ENCODE peak calls at places on chromosome 9, in ten cellular contexts. One of them, this sample, is unnamed.

GRCh38 chr9:91451431-91452270 is 28.0 kb upstream of the NFIL3 start:
- DNase-seq in NB4: no peak
- DNase-seq in AG04450: no peak
- DNase-seq in RWPE1: no peak
- DNase-seq in left ventricle myocardium inferior: no peak
- DNase-seq in MM.1S: no peak
- DNase-seq in hepatocyte: no peak
- DNase-seq in IMR-90: peak
- DNase-seq in mucosa of descending colon: no peak
- DNase-seq in breast epithelium: no peak
- DNase-seq in this sample: no peak

GRCh38 chr9:71628247-71628646 is 140.1 kb downstream of the CEMIP2 start:
- DNase-seq in NB4: peak
- DNase-seq in hepatocyte: no peak
- DNase-seq in breast epithelium: no peak
- DNase-seq in AG04450: no peak
- DNase-seq in RWPE1: no peak
- DNase-seq in MM.1S: peak
- DNase-seq in IMR-90: peak
- DNase-seq in mucosa of descending colon: no peak
- DNase-seq in left ventricle myocardium inferior: no peak
- DNase-seq in this sample: no peak

GRCh38 chr9:124349675-124350484 is 65.4 kb downstream of the PSMB7 start:
- DNase-seq in breast epithelium: no peak
- DNase-seq in left ventricle myocardium inferior: no peak
- DNase-seq in AG04450: no peak
- DNase-seq in mucosa of descending colon: no peak
- DNase-seq in IMR-90: no peak
- DNase-seq in RWPE1: no peak
- DNase-seq in hepatocyte: no peak
- DNase-seq in NB4: no peak
- DNase-seq in MM.1S: no peak
- DNase-seq in this sample: peak

GRCh38 chr9:21434202-21435014 is 5.8 kb upstream of the IFNA1 start:
- DNase-seq in mucosa of descending colon: peak
- DNase-seq in RWPE1: peak
- DNase-seq in IMR-90: peak
- DNase-seq in MM.1S: peak
- DNase-seq in NB4: peak
- DNase-seq in hepatocyte: peak
- DNase-seq in breast epithelium: no peak
- DNase-seq in left ventricle myocardium inferior: no peak
- DNase-seq in AG04450: peak
- DNase-seq in this sample: no peak

GRCh38 chr9:100443781-100444768 is 17.1 kb downstream of the MSANTD3 start:
- DNase-seq in left ventricle myocardium inferior: no peak
- DNase-seq in mucosa of descending colon: no peak
- DNase-seq in breast epithelium: no peak
- DNase-seq in MM.1S: no peak
- DNase-seq in NB4: peak
- DNase-seq in IMR-90: peak
- DNase-seq in RWPE1: no peak
- DNase-seq in AG04450: no peak
- DNase-seq in hepatocyte: no peak
- DNase-seq in this sample: no peak

GRCh38 chr9:136777359-136777758 is 13.0 kb upstream of the LCN15 start:
- DNase-seq in left ventricle myocardium inferior: no peak
- DNase-seq in AG04450: no peak
- DNase-seq in NB4: no peak
- DNase-seq in IMR-90: no peak
- DNase-seq in RWPE1: no peak
- DNase-seq in MM.1S: peak
- DNase-seq in hepatocyte: no peak
- DNase-seq in mucosa of descending colon: peak
- DNase-seq in breast epithelium: no peak
- DNase-seq in this sample: no peak

GRCh38 chr9:129273941-129274709 is 96.1 kb upstream of the IER5L start:
- DNase-seq in MM.1S: no peak
- DNase-seq in AG04450: no peak
- DNase-seq in NB4: peak
- DNase-seq in hepatocyte: no peak
- DNase-seq in RWPE1: no peak
- DNase-seq in left ventricle myocardium inferior: no peak
- DNase-seq in IMR-90: no peak
- DNase-seq in mucosa of descending colon: no peak
- DNase-seq in breast epithelium: no peak
- DNase-seq in this sample: no peak

GRCh38 chr9:76704601-76705204 is 59.5 kb upstream of the PCA3 start:
- DNase-seq in mucosa of descending colon: peak
- DNase-seq in IMR-90: peak
- DNase-seq in MM.1S: peak
- DNase-seq in left ventricle myocardium inferior: no peak
- DNase-seq in NB4: peak
- DNase-seq in RWPE1: peak
- DNase-seq in hepatocyte: peak
- DNase-seq in breast epithelium: no peak
- DNase-seq in AG04450: peak
- DNase-seq in this sample: no peak

GRCh38 chr9:4344946-4345345 is 45.1 kb upstream of the GLIS3 start:
- DNase-seq in breast epithelium: no peak
- DNase-seq in AG04450: no peak
- DNase-seq in MM.1S: no peak
- DNase-seq in RWPE1: peak
- DNase-seq in left ventricle myocardium inferior: no peak
- DNase-seq in mucosa of descending colon: no peak
- DNase-seq in IMR-90: no peak
- DNase-seq in NB4: no peak
- DNase-seq in hepatocyte: peak
- DNase-seq in this sample: no peak

GRCh38 chr9:135526089-135526729 is 5.0 kb downstream of the LCN1 start:
- DNase-seq in AG04450: no peak
- DNase-seq in IMR-90: no peak
- DNase-seq in breast epithelium: peak
- DNase-seq in MM.1S: no peak
- DNase-seq in mucosa of descending colon: no peak
- DNase-seq in RWPE1: no peak
- DNase-seq in left ventricle myocardium inferior: no peak
- DNase-seq in hepatocyte: no peak
- DNase-seq in NB4: no peak
- DNase-seq in this sample: no peak

DNA sequence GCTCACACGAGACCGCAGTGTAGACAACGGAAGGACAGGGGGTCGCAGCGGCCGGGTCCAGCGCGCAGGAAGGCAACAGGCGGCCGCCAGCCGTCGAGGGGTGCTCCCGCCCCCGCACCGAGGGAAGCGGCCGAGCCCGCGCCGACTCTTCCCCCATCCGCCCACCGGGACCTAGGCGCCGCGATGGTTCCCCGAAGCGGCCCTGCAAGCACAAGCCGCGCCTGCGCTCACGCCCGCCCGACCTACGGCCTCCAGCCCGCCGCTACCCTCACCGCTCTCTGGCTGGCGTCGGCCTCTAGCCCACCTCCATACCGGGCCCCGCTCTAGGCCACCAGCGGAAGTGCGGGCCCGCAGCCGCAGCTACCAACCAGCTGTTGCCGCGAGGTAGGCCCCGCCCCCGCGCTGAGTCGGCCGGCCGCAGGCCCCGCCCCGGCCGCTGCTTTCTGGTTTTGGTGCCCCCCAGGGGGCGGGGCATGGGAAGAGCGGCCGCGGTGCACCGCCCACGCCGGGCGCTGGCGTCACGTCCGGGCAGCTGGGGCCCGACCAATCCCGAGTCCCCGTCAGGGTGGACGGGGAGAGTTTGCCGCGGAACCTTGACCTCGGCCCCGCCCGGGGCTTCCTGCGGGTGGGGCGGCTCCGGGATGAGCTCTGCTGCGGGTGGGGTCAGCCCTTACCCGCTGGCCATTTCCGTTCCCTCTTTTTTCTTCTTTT is at the start of gene SETX:
- DNase-seq in hepatocyte: peak
- DNase-seq in NB4: peak
- DNase-seq in MM.1S: peak
- DNase-seq in breast epithelium: peak
- DNase-seq in IMR-90: peak
- DNase-seq in mucosa of descending colon: peak
- DNase-seq in left ventricle myocardium inferior: peak
- DNase-seq in AG04450: peak
- DNase-seq in RWPE1: peak
- DNase-seq in this sample: peak
- TF ChIP-seq CTCF in hepatocyte: no peak
- TF ChIP-seq CTCF in NB4: no peak
- TF ChIP-seq CTCF in MM.1S: no peak
- TF ChIP-seq CTCF in breast epithelium: peak
- TF ChIP-seq CTCF in IMR-90: no peak
- TF ChIP-seq CTCF in mucosa of descending colon: peak
- TF ChIP-seq CTCF in left ventricle myocardium inferior: peak
- TF ChIP-seq CTCF in AG04450: no peak
- TF ChIP-seq CTCF in RWPE1: no peak
- TF ChIP-seq CTCF in this sample: no peak

GRCh38 chr9:98774746-98775145 is 21.6 kb downstream of the ANKS6 start:
- DNase-seq in AG04450: no peak
- DNase-seq in mucosa of descending colon: no peak
- DNase-seq in hepatocyte: no peak
- DNase-seq in breast epithelium: no peak
- DNase-seq in MM.1S: no peak
- DNase-seq in RWPE1: peak
- DNase-seq in left ventricle myocardium inferior: no peak
- DNase-seq in NB4: peak
- DNase-seq in IMR-90: no peak
- DNase-seq in this sample: no peak
- TF ChIP-seq CTCF in AG04450: peak
- TF ChIP-seq CTCF in mucosa of descending colon: no peak
- TF ChIP-seq CTCF in hepatocyte: peak
- TF ChIP-seq CTCF in breast epithelium: no peak
- TF ChIP-seq CTCF in MM.1S: peak
- TF ChIP-seq CTCF in RWPE1: peak
- TF ChIP-seq CTCF in left ventricle myocardium inferior: peak
- TF ChIP-seq CTCF in NB4: peak
- TF ChIP-seq CTCF in IMR-90: peak
- TF ChIP-seq CTCF in this sample: no peak

GRCh38 chr9:83714316-83714715 is 6.6 kb upstream of the UBQLN1 start:
- DNase-seq in left ventricle myocardium inferior: no peak
- DNase-seq in MM.1S: no peak
- DNase-seq in mucosa of descending colon: no peak
- DNase-seq in hepatocyte: no peak
- DNase-seq in RWPE1: no peak
- DNase-seq in IMR-90: no peak
- DNase-seq in breast epithelium: no peak
- DNase-seq in AG04450: no peak
- DNase-seq in NB4: peak
- DNase-seq in this sample: no peak
- TF ChIP-seq CTCF in left ventricle myocardium inferior: peak
- TF ChIP-seq CTCF in MM.1S: peak
- TF ChIP-seq CTCF in mucosa of descending colon: no peak
- TF ChIP-seq CTCF in hepatocyte: no peak
- TF ChIP-seq CTCF in RWPE1: peak
- TF ChIP-seq CTCF in IMR-90: peak
- TF ChIP-seq CTCF in breast epithelium: peak
- TF ChIP-seq CTCF in AG04450: peak
- TF ChIP-seq CTCF in NB4: peak
- TF ChIP-seq CTCF in this sample: no peak

DNA sequence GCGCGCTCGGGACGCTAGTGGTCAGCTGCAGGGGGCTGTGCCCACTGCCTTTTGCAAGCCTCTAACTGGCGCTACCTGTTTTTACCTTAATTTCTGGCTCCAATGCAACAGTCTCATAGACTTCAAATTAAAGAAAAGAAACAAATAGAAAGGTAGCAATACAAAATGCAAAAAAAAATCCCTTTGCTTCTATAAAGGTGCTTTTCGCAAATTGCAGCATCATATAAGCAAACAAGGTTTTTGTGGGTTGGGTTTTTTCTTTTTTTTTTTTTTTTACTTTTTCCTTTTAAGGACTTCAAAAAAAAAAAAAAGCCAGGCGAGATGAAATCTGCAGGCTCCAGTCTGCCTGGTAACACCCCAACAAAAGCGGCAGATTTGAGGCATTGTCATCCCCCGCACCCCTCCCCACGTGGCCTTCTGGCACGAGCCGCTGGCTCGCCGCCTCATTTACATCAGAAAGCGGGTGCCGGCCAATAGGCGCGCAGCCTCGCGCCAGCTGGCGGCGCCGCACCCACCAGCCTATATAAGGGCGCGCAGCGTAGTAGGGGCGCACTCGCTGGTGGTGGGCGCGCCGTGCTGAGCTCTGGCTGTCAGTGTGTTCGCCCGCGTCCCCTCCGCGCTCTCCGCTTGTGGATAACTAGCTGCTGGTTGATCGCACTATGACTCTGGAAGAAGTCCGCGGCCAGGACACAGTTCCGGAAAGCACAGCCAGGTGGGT is at the start of gene GADD45G:
- DNase-seq in MM.1S: peak
- DNase-seq in IMR-90: peak
- DNase-seq in hepatocyte: peak
- DNase-seq in NB4: peak
- DNase-seq in breast epithelium: peak
- DNase-seq in AG04450: peak
- DNase-seq in left ventricle myocardium inferior: peak
- DNase-seq in RWPE1: peak
- DNase-seq in mucosa of descending colon: peak
- DNase-seq in this sample: peak
- TF ChIP-seq CTCF in MM.1S: no peak
- TF ChIP-seq CTCF in IMR-90: no peak
- TF ChIP-seq CTCF in hepatocyte: no peak
- TF ChIP-seq CTCF in NB4: no peak
- TF ChIP-seq CTCF in breast epithelium: peak
- TF ChIP-seq CTCF in AG04450: no peak
- TF ChIP-seq CTCF in left ventricle myocardium inferior: peak
- TF ChIP-seq CTCF in RWPE1: no peak
- TF ChIP-seq CTCF in mucosa of descending colon: no peak
- TF ChIP-seq CTCF in this sample: no peak

DNA sequence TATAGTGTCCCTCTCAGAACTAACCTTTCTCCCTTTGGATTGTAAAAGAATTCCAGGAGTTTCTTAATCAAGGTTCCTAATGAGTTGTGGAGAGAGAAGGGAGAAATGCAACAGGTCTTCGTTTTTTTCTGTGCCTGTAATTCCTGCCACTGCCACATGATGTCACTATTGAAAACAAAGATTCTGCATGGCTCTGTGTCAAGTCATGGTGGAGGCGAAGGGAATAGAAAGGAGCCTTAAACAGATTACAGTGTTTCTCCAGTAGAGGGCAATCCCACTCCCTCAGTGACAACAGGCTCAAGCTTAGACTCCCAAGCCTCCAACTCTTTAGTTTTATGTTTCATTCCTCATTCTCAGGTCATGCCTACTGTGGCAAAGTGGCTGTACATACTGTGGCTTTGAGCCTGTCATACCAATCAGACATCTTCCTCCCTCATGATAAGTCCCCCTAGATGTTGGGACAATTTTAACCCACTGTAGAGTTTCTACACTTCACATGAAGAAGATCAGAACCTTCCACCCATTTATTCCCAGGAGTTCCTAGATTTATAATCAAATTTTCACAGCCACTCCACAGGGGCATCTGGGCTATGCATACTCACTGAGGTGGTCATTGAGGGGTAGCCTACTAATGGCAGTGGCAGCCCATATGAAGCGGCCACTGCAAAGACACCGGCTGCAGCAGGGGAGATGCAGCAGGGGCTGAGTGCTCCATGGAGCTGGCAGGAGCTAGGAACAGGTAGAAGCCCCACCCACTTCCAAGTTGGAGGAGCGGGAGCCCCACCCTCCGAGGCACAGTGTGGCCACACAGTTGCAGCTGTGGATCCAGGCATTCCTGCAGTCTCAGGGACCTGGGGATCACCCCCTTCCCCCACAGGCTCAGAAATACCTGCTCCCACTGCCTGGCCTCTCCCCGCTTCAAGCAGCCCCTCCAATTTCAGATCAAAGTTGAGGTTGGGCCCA is 97.4 kb upstream of the TRIM32 start:
- DNase-seq in MM.1S: peak
- DNase-seq in IMR-90: peak
- DNase-seq in hepatocyte: peak
- DNase-seq in mucosa of descending colon: peak
- DNase-seq in NB4: peak
- DNase-seq in AG04450: no peak
- DNase-seq in left ventricle myocardium inferior: no peak
- DNase-seq in breast epithelium: no peak
- DNase-seq in RWPE1: no peak
- DNase-seq in this sample: no peak
- TF ChIP-seq CTCF in MM.1S: peak
- TF ChIP-seq CTCF in IMR-90: peak
- TF ChIP-seq CTCF in hepatocyte: peak
- TF ChIP-seq CTCF in mucosa of descending colon: peak
- TF ChIP-seq CTCF in NB4: peak
- TF ChIP-seq CTCF in AG04450: peak
- TF ChIP-seq CTCF in left ventricle myocardium inferior: peak
- TF ChIP-seq CTCF in breast epithelium: peak
- TF ChIP-seq CTCF in RWPE1: no peak
- TF ChIP-seq CTCF in this sample: no peak